ENCODE peak calls at places on chromosomes 3 and 15, in ten cellular contexts. J is Calu3, T is activated B cell treated with CpG ODN at 0.5 μM for 24 hours, U is H9, P is endodermal cell, X is astrocyte of the cerebellum, C is upper lobe of left lung, S is progenitor cell of endocrine pancreas, N is heart right ventricle, G is GM23338. D is an unnamed sample.

GRCh38 chr15:40081691-40082194 is 26.9 kb downstream of the BMF start:
- DNase-seq in J (peak; percentile 72), T (no peak), U (peak; percentile 71), P (peak; percentile 83), X (no peak), C (peak; percentile 77), S (peak; percentile 55), N (peak; percentile 71), G (peak; percentile 83), D (no peak)

GRCh38 chr15:69852482-69853275 is 245.0 kb downstream of the TLE3 start:
- DNase-seq in J (no peak), T (no peak), U (no peak), P (no peak), X (peak; percentile 23), C (no peak), S (no peak), N (no peak), G (no peak), D (peak; percentile 25)

GRCh38 chr15:88981244-88982215 is 68.4 kb upstream of the MFGE8 start:
- DNase-seq in J (no peak), T (no peak), U (no peak), P (no peak), X (no peak), C (no peak), S (no peak), N (no peak), G (peak; percentile 64), D (peak; percentile 33)

GRCh38 chr15:93152951-93153350 is 63.9 kb upstream of the RGMA start:
- DNase-seq in J (no peak), T (no peak), U (no peak), P (no peak), X (peak; percentile 58), C (no peak), S (no peak), N (peak; percentile 66), G (no peak), D (no peak)

GRCh38 chr3:118573922-118574321 is 460.7 kb downstream of the IGSF11 start:
- DNase-seq in J (no peak), T (no peak), U (no peak), P (no peak), X (no peak), C (no peak), S (no peak), N (no peak), G (no peak), D (no peak)

GRCh38 chr15:31508656-31509055 is 182.0 kb downstream of the KLF13 start:
- DNase-seq in J (no peak), T (no peak), U (peak; percentile 4), P (no peak), X (no peak), C (no peak), S (no peak), N (no peak), G (no peak), D (no peak)

GRCh38 chr3:165545059-165545458 is 292.2 kb downstream of the BCHE start:
- DNase-seq in J (no peak), T (no peak), U (no peak), P (no peak), X (no peak), C (no peak), S (no peak), N (no peak), G (no peak), D (no peak)

GRCh38 chr15:101026686-101027272 is 107.6 kb downstream of the LRRK1 start:
- DNase-seq in J (no peak), T (no peak), U (peak; percentile 20), P (no peak), X (no peak), C (no peak), S (no peak), N (no peak), G (no peak), D (no peak)

GRCh38 chr3:151011427-151011826 is 38.9 kb upstream of the CLRN1 start:
- DNase-seq in J (no peak), T (no peak), U (no peak), P (no peak), X (peak; percentile 71), C (no peak), S (no peak), N (no peak), G (no peak), D (peak; percentile 3)
- TF ChIP-seq CTCF in J (no peak), T (no peak), U (no peak), P (no peak), X (no peak), C (no peak), S (no peak), N (no peak), G (no peak), D (no peak)

GRCh38 chr3:138148503-138148902 is 16.3 kb upstream of the A4GNT start:
- DNase-seq in J (no peak), T (no peak), U (no peak), P (no peak), X (no peak), C (no peak), S (no peak), N (no peak), G (no peak), D (no peak)
- TF ChIP-seq CTCF in J (no peak), T (no peak), U (no peak), P (peak; percentile 13), X (no peak), C (no peak), S (no peak), N (no peak), G (no peak), D (no peak)

GRCh38 chr3:53130179-53131135 is at the start of gene RFT1:
- DNase-seq in J (peak; percentile 95), T (peak; percentile 95), U (peak; percentile 96), P (peak; percentile 99), X (peak; percentile 91), C (peak; percentile 99), S (peak; percentile 95), N (peak; percentile 98), G (peak; percentile 99), D (peak; percentile 76)
- TF ChIP-seq CTCF in J (no peak), T (no peak), U (peak; percentile 36), P (no peak), X (no peak), C (peak; percentile 63), S (peak; percentile 35), N (no peak), G (peak; percentile 25), D (peak; percentile 3)

GRCh38 chr15:55337160-55337559 is 18.1 kb downstream of the PIGB start:
- DNase-seq in J (no peak), T (no peak), U (no peak), P (peak; percentile 64), X (no peak), C (no peak), S (no peak), N (no peak), G (no peak), D (no peak)
- TF ChIP-seq CTCF in J (no peak), T (no peak), U (no peak), P (no peak), X (no peak), C (no peak), S (no peak), N (no peak), G (no peak), D (no peak)

GRCh38 chr3:138092023-138092422 is 23.4 kb downstream of the DZIP1L start:
- DNase-seq in J (no peak), T (no peak), U (no peak), P (no peak), X (no peak), C (no peak), S (no peak), N (no peak), G (no peak), D (no peak)

GRCh38 chr3:138099417-138099816 is 16.0 kb downstream of the DZIP1L start:
- DNase-seq in J (no peak), T (no peak), U (no peak), P (no peak), X (no peak), C (no peak), S (no peak), N (no peak), G (no peak), D (no peak)

GRCh38 chr3:138093721-138094120 is 21.7 kb downstream of the DZIP1L start:
- DNase-seq in J (no peak), T (no peak), U (no peak), P (no peak), X (no peak), C (no peak), S (no peak), N (no peak), G (no peak), D (no peak)

GRCh38 chr3:138097192-138097829 is 18.1 kb downstream of the DZIP1L start:
- DNase-seq in J (peak; percentile 71), T (no peak), U (peak; percentile 61), P (peak; percentile 87), X (no peak), C (no peak), S (no peak), N (no peak), G (peak; percentile 79), D (no peak)
- TF ChIP-seq CTCF in J (peak; percentile 76), T (no peak), U (peak; percentile 71), P (peak; percentile 76), X (peak; percentile 61), C (no peak), S (peak; percentile 51), N (no peak), G (peak; percentile 66), D (peak; percentile 60)

GRCh38 chr3:50415066-50415465 is 55.7 kb upstream of the TMEM115 start:
- DNase-seq in J (no peak), T (no peak), U (peak; percentile 43), P (peak; percentile 73), X (no peak), C (no peak), S (no peak), N (no peak), G (peak; percentile 70), D (no peak)
- TF ChIP-seq CTCF in J (no peak), T (no peak), U (peak; percentile 67), P (peak; percentile 68), X (no peak), C (no peak), S (peak; percentile 17), N (no peak), G (peak; percentile 66), D (no peak)

GRCh38 chr3:168077091-168077490 is 18.6 kb downstream of the GOLIM4 start:
- DNase-seq in J (no peak), T (no peak), U (no peak), P (no peak), X (no peak), C (no peak), S (no peak), N (no peak), G (no peak), D (no peak)
- TF ChIP-seq CTCF in J (no peak), T (no peak), U (no peak), P (no peak), X (no peak), C (no peak), S (no peak), N (no peak), G (no peak), D (no peak)

GRCh38 chr3:141308588-141309218 is 59.6 kb upstream of the ZBTB38 start:
- DNase-seq in J (peak; percentile 92), T (no peak), U (peak; percentile 89), P (peak; percentile 93), X (no peak), C (peak; percentile 70), S (peak; percentile 42), N (peak; percentile 42), G (peak; percentile 93), D (no peak)
- TF ChIP-seq CTCF in J (peak; percentile 89), T (no peak), U (peak; percentile 75), P (peak; percentile 85), X (peak; percentile 67), C (peak; percentile 58), S (peak; percentile 71), N (peak; percentile 64), G (peak; percentile 69), D (peak; percentile 57)